ENCODE peak calls at places on chromosomes 11 and 22, in seven cellular contexts. B is right lobe of liver, K is cardiac muscle cell, Z is Peyer's patch, I is prostate gland, R is Caco-2, J is transverse colon. D is an unnamed sample. For H3K9me3, the result is how much of the 10 kb centered on the place peaks cover.

GRCh38 chr11:111047376-111047775 is 198.1 kb upstream of the POU2AF2 start:
- DNase-seq in B (no peak), K (no peak), Z (no peak), I (no peak), R (no peak), J (no peak), D (no peak)

GRCh38 chr11:3986301-3986700 is 108.3 kb upstream of the RRM1 start:
- DNase-seq in B (no peak), K (no peak), Z (no peak), I (no peak), R (no peak), J (no peak), D (no peak)

GRCh38 chr11:305834-306211 is 1.8 kb upstream of the IFITM2 start:
- DNase-seq in B (peak), K (no peak), Z (no peak), I (no peak), R (no peak), J (no peak), D (no peak)

GRCh38 chr11:70578371-70578770 is 180.0 kb downstream of the CTTN start:
- DNase-seq in B (no peak), K (no peak), Z (no peak), I (no peak), R (no peak), J (no peak), D (peak)

GRCh38 chr11:127074151-127074761 is 73.7 kb upstream of the KIRREL3 start:
- DNase-seq in B (no peak), K (peak), Z (peak), I (no peak), R (peak), J (peak), D (no peak)

GRCh38 chr11:64334764-64335741 is 5.0 kb upstream of the CCDC88B start:
- DNase-seq in B (no peak), K (peak), Z (peak), I (no peak), R (peak), J (peak), D (no peak)

GRCh38 chr11:10490398-10491232 is 35.6 kb downstream of the AMPD3 start:
- DNase-seq in B (no peak), K (peak), Z (peak), I (no peak), R (peak), J (peak), D (peak)

GRCh38 chr11:115741376-115741775 is 237.2 kb upstream of the CADM1 start:
- DNase-seq in B (no peak), K (no peak), Z (no peak), I (no peak), R (no peak), J (no peak), D (no peak)

GRCh38 chr11:104965735-104966134 is 2.6 kb downstream of the CASP4 start:
- DNase-seq in B (no peak), K (no peak), Z (no peak), I (no peak), R (no peak), J (no peak), D (no peak)

GRCh38 chr11:19245351-19245750 is 4.6 kb upstream of the E2F8 start:
- DNase-seq in B (no peak), K (no peak), Z (no peak), I (no peak), R (peak), J (no peak), D (no peak)

GRCh38 chr22:39453765-39454378 is 2.9 kb upstream of the MGAT3 start:
- DNase-seq in B (no peak), K (peak), Z (no peak), I (no peak), R (no peak), J (no peak), D (no peak)

GRCh38 chr11:15654397-15654915 is 539.7 kb downstream of the INSC start:
- DNase-seq in B (no peak), K (no peak), Z (peak), I (no peak), R (peak), J (no peak), D (no peak)

GRCh38 chr22:39839917-39840510 is 53.5 kb downstream of the ENTHD1 start:
- DNase-seq in B (no peak), K (no peak), Z (no peak), I (no peak), R (no peak), J (no peak), D (no peak)

GRCh38 chr11:35615911-35616900 is 2.1 kb upstream of the FJX1 start:
- DNase-seq in B (no peak), K (peak), Z (no peak), I (peak), R (peak), J (no peak), D (no peak)

GRCh38 chr22:43745783-43746356 is 66.2 kb downstream of the EFCAB6 start:
- DNase-seq in B (no peak), K (no peak), Z (no peak), I (no peak), R (no peak), J (no peak), D (no peak)

GRCh38 chr11:6703247-6704063 is 20.3 kb upstream of the MRPL17 start:
- DNase-seq in B (peak), K (peak), Z (peak), I (peak), R (peak), J (peak), D (no peak)

GRCh38 chr11:115660072-115660805 is 156.0 kb upstream of the CADM1 start:
- DNase-seq in B (no peak), K (no peak), Z (no peak), I (no peak), R (no peak), J (no peak), D (no peak)

GRCh38 chr11:134277176-134278001 is 1.2 kb downstream of the GLB1L3 start:
- DNase-seq in B (no peak), K (no peak), Z (peak), I (no peak), R (no peak), J (no peak), D (no peak)

GRCh38 chr11:118618115-118618990 is 10.9 kb downstream of the PHLDB1 start:
- DNase-seq in B (no peak), K (peak), Z (peak), I (peak), R (no peak), J (no peak), D (peak)

GRCh38 chr11:8389034-8389996 is 125.6 kb upstream of the LMO1 start:
- DNase-seq in B (no peak), K (peak), Z (no peak), I (no peak), R (no peak), J (no peak), D (no peak)

GRCh38 chr11:27720277-27720830 is 20.1 kb upstream of the BDNF start:
- DNase-seq in B (no peak), K (peak), Z (no peak), I (no peak), R (peak), J (peak), D (no peak)

GRCh38 chr11:69531717-69532088 is 50.2 kb downstream of the LINC01488 start:
- DNase-seq in B (peak), K (no peak), Z (no peak), I (no peak), R (no peak), J (no peak), D (peak)

GRCh38 chr11:14643697-14644395 is at the start of gene PDE3B:
- DNase-seq in B (peak), K (peak), Z (peak), I (peak), R (peak), J (peak), D (peak)

GRCh38 chr11:48307760-48308386 is 1.9 kb downstream of the OR4S1 start:
- DNase-seq in B (no peak), K (peak), Z (peak), I (peak), R (peak), J (peak), D (no peak)

GRCh38 chr11:46555269-46556054 is 38.4 kb downstream of the AMBRA1 start:
- DNase-seq in B (no peak), K (peak), Z (no peak), I (no peak), R (no peak), J (no peak), D (no peak)

GRCh38 chr11:72283947-72284346 is 40.0 kb upstream of the PHOX2A start:
- DNase-seq in B (no peak), K (no peak), Z (no peak), I (no peak), R (no peak), J (no peak), D (no peak)

GRCh38 chr22:16949561-16949960 is 58.5 kb downstream of the GAB4 start:
- DNase-seq in B (no peak), K (no peak), Z (no peak), I (peak), R (no peak), J (no peak), D (no peak)

GRCh38 chr22:20524004-20524481 is 16.6 kb downstream of the MED15 start:
- DNase-seq in B (peak), K (no peak), Z (no peak), I (no peak), R (no peak), J (no peak), D (no peak)

GRCh38 chr11:132234878-132235277 is 864.5 kb downstream of the NTM start:
- DNase-seq in B (no peak), K (peak), Z (no peak), I (no peak), R (no peak), J (no peak), D (no peak)

GRCh38 chr11:72236083-72236697 is 7.8 kb downstream of the PHOX2A start:
- DNase-seq in B (no peak), K (no peak), Z (no peak), I (no peak), R (no peak), J (no peak), D (peak)

GRCh38 chr11:65069217-65069616 is 10.9 kb upstream of the NAALADL1 start:
- DNase-seq in B (no peak), K (peak), Z (no peak), I (no peak), R (no peak), J (no peak), D (no peak)

GRCh38 chr11:118914178-118914918 is 11.4 kb downstream of the BCL9L start:
- DNase-seq in B (no peak), K (peak), Z (peak), I (peak), R (peak), J (peak), D (no peak)

GRCh38 chr11:128503231-128503991 is 83.9 kb downstream of the ETS1 start:
- DNase-seq in B (no peak), K (peak), Z (no peak), I (no peak), R (no peak), J (no peak), D (no peak)

GRCh38 chr11:8792636-8793035 is 110.0 kb downstream of the RPL27A start:
- DNase-seq in B (no peak), K (no peak), Z (no peak), I (no peak), R (no peak), J (no peak), D (no peak)

GRCh38 chr11:122733301-122733686 is 77.8 kb downstream of the UBASH3B start:
- DNase-seq in B (no peak), K (peak), Z (no peak), I (no peak), R (no peak), J (no peak), D (no peak)

GRCh38 chr22:44755418-44755817 is 3.0 kb downstream of the ARHGAP8 start:
- DNase-seq in B (no peak), K (no peak), Z (no peak), I (no peak), R (no peak), J (no peak), D (no peak)

GRCh38 chr22:44755000-44755399 is 2.6 kb downstream of the ARHGAP8 start:
- DNase-seq in B (no peak), K (no peak), Z (no peak), I (no peak), R (no peak), J (no peak), D (no peak)

GRCh38 chr22:44752285-44753188 is at the start of gene ARHGAP8:
- DNase-seq in B (no peak), K (no peak), Z (peak), I (peak), R (peak), J (peak), D (no peak)

GRCh38 chr22:44755956-44756361 is 3.6 kb downstream of the ARHGAP8 start:
- DNase-seq in B (no peak), K (no peak), Z (no peak), I (peak), R (peak), J (peak), D (no peak)

GRCh38 chr22:44753189-44754042 is 1.0 kb downstream of the ARHGAP8 start:
- DNase-seq in B (no peak), K (peak), Z (no peak), I (peak), R (peak), J (no peak), D (no peak)
- H3K4me3 ChIP-seq in B (no peak), K (peak), Z (no peak), I (peak), R (peak), J (peak), D (no peak)

GRCh38 chr22:48960981-48961655 is 866.6 kb downstream of the BRD1 start:
- DNase-seq in B (peak), K (no peak), Z (no peak), I (peak), R (no peak), J (peak), D (peak)

GRCh38 chr22:48957987-48958321 is 869.7 kb downstream of the BRD1 start:
- DNase-seq in B (no peak), K (no peak), Z (no peak), I (peak), R (no peak), J (no peak), D (no peak)

GRCh38 chr22:48960576-48960975 is 867.1 kb downstream of the BRD1 start:
- DNase-seq in B (peak), K (no peak), Z (peak), I (no peak), R (no peak), J (peak), D (no peak)

GRCh38 chr22:48957311-48957986 is 870.2 kb downstream of the BRD1 start:
- DNase-seq in B (no peak), K (no peak), Z (no peak), I (peak), R (no peak), J (peak), D (no peak)

GRCh38 chr22:48959496-48959895 is 868.2 kb downstream of the BRD1 start:
- DNase-seq in B (peak), K (no peak), Z (no peak), I (peak), R (no peak), J (no peak), D (no peak)
- H3K9me3 ChIP-seq in B (under half), K (under half), Z (under half), I (under half), R (under half), J (under half), D (under half)

DNA sequence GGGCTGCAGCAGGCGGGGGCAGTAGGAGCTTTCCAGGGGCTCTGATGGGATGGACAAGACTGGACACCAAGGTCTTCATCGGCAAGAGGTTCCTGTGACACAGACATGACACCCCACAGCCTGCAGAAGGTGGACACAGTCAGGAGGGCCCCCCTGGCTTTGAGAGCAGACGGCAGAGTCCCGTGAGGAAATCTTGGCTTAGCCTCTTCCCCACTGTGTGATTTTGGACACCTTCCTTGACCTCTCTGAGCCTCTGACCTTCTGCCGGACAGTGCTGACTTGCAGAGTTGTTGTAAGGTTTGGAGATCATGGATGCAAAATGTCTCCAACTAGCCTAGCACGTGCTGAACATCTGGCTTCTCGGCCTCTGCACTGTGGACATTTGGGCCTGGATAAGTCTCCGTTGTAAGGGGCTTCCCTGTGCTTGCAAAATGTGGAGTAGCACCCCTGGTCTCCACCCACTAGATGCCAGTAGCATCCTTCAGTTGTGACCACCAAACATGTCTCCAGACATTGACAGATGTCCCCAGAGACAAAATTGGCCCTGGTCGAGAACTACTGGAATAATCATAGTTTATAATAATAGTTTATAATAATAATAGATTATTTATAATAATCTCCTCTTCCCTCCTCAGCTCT is 54.6 kb downstream of the MCM5 start:
- DNase-seq in B (no peak), K (no peak), Z (no peak), I (no peak), R (no peak), J (no peak), D (no peak)
- TF ChIP-seq CTCF in B (no peak), K (peak), Z (no peak), I (no peak), R (no peak), J (no peak), D (no peak)

GRCh38 chr11:2446590-2447252 is 1.9 kb downstream of the KCNQ1 start:
- DNase-seq in B (peak), K (no peak), Z (peak), I (no peak), R (no peak), J (no peak), D (no peak)

GRCh38 chr11:2445948-2446551 is 1.2 kb downstream of the KCNQ1 start:
- DNase-seq in B (peak), K (no peak), Z (no peak), I (no peak), R (no peak), J (peak), D (no peak)

GRCh38 chr11:2447951-2448650 is 3.3 kb downstream of the KCNQ1 start:
- DNase-seq in B (no peak), K (no peak), Z (no peak), I (no peak), R (no peak), J (no peak), D (no peak)

GRCh38 chr11:2448661-2449547 is 4.1 kb downstream of the KCNQ1 start:
- DNase-seq in B (peak), K (no peak), Z (no peak), I (no peak), R (no peak), J (no peak), D (no peak)

GRCh38 chr11:2447253-2447950 is 2.6 kb downstream of the KCNQ1 start:
- DNase-seq in B (peak), K (no peak), Z (no peak), I (no peak), R (no peak), J (no peak), D (no peak)
- H3K4me3 ChIP-seq in B (no peak), K (no peak), Z (no peak), I (no peak), R (no peak), J (no peak), D (no peak)

GRCh38 chr22:47259049-47259448 is 496.6 kb downstream of the TBC1D22A start:
- DNase-seq in B (no peak), K (no peak), Z (no peak), I (no peak), R (no peak), J (no peak), D (no peak)
- H3K9me3 ChIP-seq in B (under half), K (under half), Z (under half), I (under half), R (under half), J (under half), D (under half)

DNA sequence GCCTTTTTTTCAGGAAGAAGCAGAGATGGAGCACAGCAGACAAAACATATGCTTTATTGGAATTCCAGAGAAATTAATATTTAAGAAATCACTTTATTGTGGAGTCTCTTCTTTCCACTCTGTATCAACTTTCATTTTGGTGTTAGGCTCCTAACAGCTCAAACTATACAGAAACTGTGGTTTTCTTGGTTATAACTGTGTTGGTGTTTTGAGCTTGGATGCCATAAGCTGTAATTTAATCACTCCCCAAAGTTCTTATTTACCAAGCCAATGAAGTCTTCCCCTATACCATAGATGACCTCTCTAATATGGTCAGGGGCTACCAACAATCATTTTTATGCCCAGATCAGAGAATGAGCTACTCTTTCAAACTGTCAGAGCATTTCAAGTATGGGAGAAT is 90.0 kb downstream of the EXT2 start:
- DNase-seq in B (no peak), K (no peak), Z (no peak), I (no peak), R (no peak), J (no peak), D (no peak)
- TF ChIP-seq CTCF in B (no peak), K (no peak), Z (no peak), I (no peak), R (no peak), J (no peak), D (no peak)

GRCh38 chr22:42688914-42689275 is 31.8 kb downstream of the A4GALT start:
- DNase-seq in B (no peak), K (no peak), Z (no peak), I (no peak), R (peak), J (no peak), D (no peak)
- H3K4me3 ChIP-seq in B (no peak), K (no peak), Z (no peak), I (no peak), R (no peak), J (no peak), D (no peak)

D was measured in sigmoid colon.